ENCODE peak calls at places on chromosomes 1 and 21, in four cellular contexts. One of them, this sample, is unnamed.

GRCh38 chr1:170617595-170618215 is 46.2 kb upstream of the PRRX1 start:
- DNase-seq in foreskin keratinocyte: no peak
- DNase-seq in A549: no peak
- DNase-seq in heart left ventricle: no peak
- DNase-seq in this sample: no peak

GRCh38 chr1:67191668-67192520 is 25.6 kb downstream of the IL23R start:
- DNase-seq in heart left ventricle: no peak
- DNase-seq in foreskin keratinocyte: no peak
- DNase-seq in A549: no peak
- DNase-seq in this sample: no peak

GRCh38 chr1:104780470-104781078 is 1030.9 kb downstream of the AMY1C start:
- DNase-seq in foreskin keratinocyte: peak; percentile 7
- DNase-seq in heart left ventricle: no peak
- DNase-seq in A549: peak; percentile 4
- DNase-seq in this sample: no peak

GRCh38 chr1:9714257-9714718 is 62.8 kb downstream of the PIK3CD start:
- DNase-seq in heart left ventricle: no peak
- DNase-seq in A549: no peak
- DNase-seq in foreskin keratinocyte: no peak
- DNase-seq in this sample: no peak

GRCh38 chr1:208207388-208208131 is 36.6 kb downstream of the PLXNA2 start:
- DNase-seq in A549: no peak
- DNase-seq in heart left ventricle: peak; percentile 68
- DNase-seq in foreskin keratinocyte: peak; percentile 98
- DNase-seq in this sample: peak; percentile 88

GRCh38 chr1:164707868-164708331 is 148.9 kb downstream of the PBX1 start:
- DNase-seq in heart left ventricle: peak; percentile 62
- DNase-seq in foreskin keratinocyte: peak; percentile 76
- DNase-seq in A549: peak; percentile 54
- DNase-seq in this sample: no peak

GRCh38 chr1:153796786-153797659 is 21.8 kb downstream of the SLC27A3 start:
- DNase-seq in heart left ventricle: peak; percentile 77
- DNase-seq in foreskin keratinocyte: peak; percentile 61
- DNase-seq in A549: peak; percentile 70
- DNase-seq in this sample: peak; percentile 79

GRCh38 chr1:154609398-154610380 is 1.7 kb upstream of the ADAR start:
- DNase-seq in foreskin keratinocyte: peak; percentile 85
- DNase-seq in heart left ventricle: no peak
- DNase-seq in A549: no peak
- DNase-seq in this sample: no peak

GRCh38 chr1:200240655-200241054 is 169.2 kb downstream of the ZNF281 start:
- DNase-seq in heart left ventricle: peak; percentile 32
- DNase-seq in A549: no peak
- DNase-seq in foreskin keratinocyte: no peak
- DNase-seq in this sample: no peak

GRCh38 chr1:187689137-187689536 is 860.4 kb downstream of the PLA2G4A start:
- DNase-seq in heart left ventricle: no peak
- DNase-seq in A549: no peak
- DNase-seq in foreskin keratinocyte: peak; percentile 26
- DNase-seq in this sample: no peak

GRCh38 chr1:164843743-164844500 is 284.9 kb downstream of the PBX1 start:
- DNase-seq in heart left ventricle: no peak
- DNase-seq in foreskin keratinocyte: no peak
- DNase-seq in A549: no peak
- DNase-seq in this sample: no peak

GRCh38 chr1:98467584-98467983 is 193.9 kb upstream of the SNX7 start:
- DNase-seq in A549: no peak
- DNase-seq in foreskin keratinocyte: no peak
- DNase-seq in heart left ventricle: no peak
- DNase-seq in this sample: no peak

GRCh38 chr1:58571616-58572015 is 5.4 kb downstream of the TACSTD2 start:
- DNase-seq in foreskin keratinocyte: no peak
- DNase-seq in A549: no peak
- DNase-seq in heart left ventricle: no peak
- DNase-seq in this sample: no peak

GRCh38 chr1:205438213-205439158 is 16.6 kb upstream of the LEMD1 start:
- DNase-seq in heart left ventricle: peak; percentile 87
- DNase-seq in A549: peak; percentile 60
- DNase-seq in foreskin keratinocyte: peak; percentile 54
- DNase-seq in this sample: peak; percentile 84

GRCh38 chr1:177209357-177209756 is 38.6 kb downstream of the BRINP2 start:
- DNase-seq in heart left ventricle: peak; percentile 90
- DNase-seq in A549: peak; percentile 96
- DNase-seq in foreskin keratinocyte: peak; percentile 98
- DNase-seq in this sample: peak; percentile 48

GRCh38 chr1:108524676-108525075 is 35.2 kb upstream of the EEIG2 start:
- DNase-seq in foreskin keratinocyte: no peak
- DNase-seq in heart left ventricle: no peak
- DNase-seq in A549: no peak
- DNase-seq in this sample: no peak

GRCh38 chr1:6097824-6098223 is 52.1 kb downstream of the KCNAB2 start:
- DNase-seq in heart left ventricle: peak; percentile 54
- DNase-seq in foreskin keratinocyte: no peak
- DNase-seq in A549: no peak
- DNase-seq in this sample: peak; percentile 37

GRCh38 chr1:204709960-204710912 is 24.7 kb upstream of the LRRN2 start:
- DNase-seq in heart left ventricle: no peak
- DNase-seq in foreskin keratinocyte: no peak
- DNase-seq in A549: no peak
- DNase-seq in this sample: no peak

GRCh38 chr1:177981186-177981585 is 11.3 kb upstream of the SEC16B start:
- DNase-seq in A549: no peak
- DNase-seq in foreskin keratinocyte: no peak
- DNase-seq in heart left ventricle: no peak
- DNase-seq in this sample: no peak

GRCh38 chr1:231719485-231720183 is 93.0 kb downstream of the DISC1 start:
- DNase-seq in A549: no peak
- DNase-seq in heart left ventricle: no peak
- DNase-seq in foreskin keratinocyte: no peak
- DNase-seq in this sample: no peak

GRCh38 chr1:89547563-89548485 is 23.2 kb downstream of the LRRC8B start:
- DNase-seq in foreskin keratinocyte: peak; percentile 93
- DNase-seq in heart left ventricle: no peak
- DNase-seq in A549: peak; percentile 43
- DNase-seq in this sample: no peak

GRCh38 chr1:218454700-218455282 is 109.7 kb downstream of the TGFB2 start:
- DNase-seq in foreskin keratinocyte: no peak
- DNase-seq in A549: no peak
- DNase-seq in heart left ventricle: no peak
- DNase-seq in this sample: no peak

GRCh38 chr1:186112280-186112679 is 262.8 kb downstream of the TPR start:
- DNase-seq in heart left ventricle: no peak
- DNase-seq in foreskin keratinocyte: peak; percentile 80
- DNase-seq in A549: no peak
- DNase-seq in this sample: no peak

GRCh38 chr1:153456396-153456795 is 4.1 kb downstream of the S100A7 start:
- DNase-seq in A549: no peak
- DNase-seq in heart left ventricle: no peak
- DNase-seq in foreskin keratinocyte: no peak
- DNase-seq in this sample: no peak

GRCh38 chr21:35838987-35839763 is 221.2 kb downstream of the SETD4 start:
- DNase-seq in A549: no peak
- DNase-seq in foreskin keratinocyte: no peak
- DNase-seq in heart left ventricle: no peak
- DNase-seq in this sample: no peak

GRCh38 chr1:11129649-11130048 is 30.0 kb upstream of the EXOSC10 start:
- DNase-seq in foreskin keratinocyte: no peak
- DNase-seq in A549: no peak
- DNase-seq in heart left ventricle: no peak
- DNase-seq in this sample: no peak

GRCh38 chr1:224466151-224466550 is 31.6 kb upstream of the WDR26 start:
- DNase-seq in foreskin keratinocyte: no peak
- DNase-seq in heart left ventricle: no peak
- DNase-seq in A549: no peak
- DNase-seq in this sample: no peak

GRCh38 chr1:41620365-41621169 is 136.1 kb upstream of the EDN2 start:
- DNase-seq in A549: no peak
- DNase-seq in heart left ventricle: no peak
- DNase-seq in foreskin keratinocyte: no peak
- DNase-seq in this sample: no peak

GRCh38 chr1:153572569-153573015 is 6.9 kb upstream of the S100A2 start:
- DNase-seq in A549: peak; percentile 86
- DNase-seq in foreskin keratinocyte: peak; percentile 82
- DNase-seq in heart left ventricle: peak; percentile 86
- DNase-seq in this sample: peak; percentile 89

DNA sequence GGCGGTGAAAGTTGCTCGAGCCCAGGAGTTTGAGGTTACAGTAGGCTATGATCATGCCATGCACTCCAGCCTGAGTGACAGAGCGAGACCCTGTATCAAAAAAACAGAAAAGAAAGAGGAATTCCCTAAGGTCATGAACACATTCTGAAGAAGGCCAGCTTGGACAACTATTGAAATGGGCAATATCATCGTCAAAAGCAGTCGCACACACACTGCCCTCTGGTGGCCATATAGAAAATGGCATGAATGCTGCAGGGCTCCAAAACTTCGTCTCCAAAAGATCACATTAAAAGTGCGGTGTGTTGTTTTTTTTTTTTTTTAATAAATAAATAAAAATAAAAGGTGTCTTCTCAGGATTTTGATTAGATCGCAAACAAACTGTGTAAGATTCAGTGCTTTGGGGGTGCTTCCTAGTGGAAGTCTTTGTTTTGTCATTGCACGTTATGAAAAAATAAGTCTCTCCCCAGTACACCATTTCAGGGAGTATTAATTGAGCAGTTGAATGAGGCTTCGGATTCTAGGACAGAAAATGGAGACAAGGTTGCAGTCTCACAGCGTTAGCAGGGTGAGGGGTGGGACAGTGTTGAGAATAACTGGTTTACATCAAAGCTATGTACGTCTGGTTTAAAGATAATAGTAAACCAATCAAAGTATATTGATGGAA is 87.5 kb upstream of the FMN2 start:
- DNase-seq in A549: peak; percentile 46
- DNase-seq in heart left ventricle: no peak
- DNase-seq in foreskin keratinocyte: no peak
- DNase-seq in this sample: no peak
- TF ChIP-seq CTCF in A549: peak; percentile 75
- TF ChIP-seq CTCF in heart left ventricle: peak; percentile 67
- TF ChIP-seq CTCF in foreskin keratinocyte: peak; percentile 46
- TF ChIP-seq CTCF in this sample: peak; percentile 78

DNA sequence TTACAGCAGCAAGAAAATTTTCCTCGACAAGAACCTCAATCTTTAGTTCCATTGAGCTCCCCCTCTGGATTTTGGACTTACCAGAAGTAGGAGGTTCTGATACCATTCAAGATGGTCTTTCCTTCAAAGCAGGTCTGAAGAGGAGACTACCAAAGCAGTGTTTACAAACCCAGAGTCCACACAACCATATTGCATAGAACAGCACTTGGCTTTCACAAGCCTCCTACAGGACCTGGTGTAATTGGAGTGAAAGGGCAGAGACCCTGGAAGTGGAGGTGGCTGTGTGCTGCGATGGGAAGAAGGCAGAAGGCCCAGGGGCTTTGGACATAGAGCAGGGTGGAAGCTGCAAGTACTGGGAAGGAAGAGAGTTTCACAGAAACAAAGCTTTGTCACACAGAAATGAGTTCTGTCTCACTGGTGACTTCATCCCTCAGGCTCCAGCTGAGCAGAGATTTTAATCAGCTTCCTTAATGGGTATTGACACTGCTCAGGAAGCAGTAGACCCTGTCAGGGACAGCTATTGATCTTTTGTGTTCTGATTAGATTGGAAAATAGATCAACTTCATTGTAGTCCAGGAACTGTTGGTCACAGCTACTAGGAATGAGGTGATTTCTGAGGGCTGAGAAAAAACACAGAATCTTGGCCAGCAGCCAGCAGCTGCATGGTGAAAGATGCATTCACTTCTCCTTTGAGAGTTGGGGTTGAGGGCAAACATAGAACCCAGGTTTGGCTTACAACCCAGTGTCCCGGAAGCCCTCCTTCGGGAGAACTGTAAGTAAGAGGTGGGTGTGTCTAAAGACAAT is 124.0 kb downstream of the SYT2 start:
- DNase-seq in foreskin keratinocyte: no peak
- DNase-seq in A549: no peak
- DNase-seq in heart left ventricle: peak; percentile 45
- DNase-seq in this sample: no peak
- H3K4me1 ChIP-seq in foreskin keratinocyte: peaks cover 45% of the 10 kb centered on the region
- H3K4me1 ChIP-seq in A549: peaks cover 56% of the 10 kb centered on the region
- H3K4me1 ChIP-seq in heart left ventricle: peaks cover 61% of the 10 kb centered on the region
- H3K4me1 ChIP-seq in this sample: peaks cover 32% of the 10 kb centered on the region

DNA sequence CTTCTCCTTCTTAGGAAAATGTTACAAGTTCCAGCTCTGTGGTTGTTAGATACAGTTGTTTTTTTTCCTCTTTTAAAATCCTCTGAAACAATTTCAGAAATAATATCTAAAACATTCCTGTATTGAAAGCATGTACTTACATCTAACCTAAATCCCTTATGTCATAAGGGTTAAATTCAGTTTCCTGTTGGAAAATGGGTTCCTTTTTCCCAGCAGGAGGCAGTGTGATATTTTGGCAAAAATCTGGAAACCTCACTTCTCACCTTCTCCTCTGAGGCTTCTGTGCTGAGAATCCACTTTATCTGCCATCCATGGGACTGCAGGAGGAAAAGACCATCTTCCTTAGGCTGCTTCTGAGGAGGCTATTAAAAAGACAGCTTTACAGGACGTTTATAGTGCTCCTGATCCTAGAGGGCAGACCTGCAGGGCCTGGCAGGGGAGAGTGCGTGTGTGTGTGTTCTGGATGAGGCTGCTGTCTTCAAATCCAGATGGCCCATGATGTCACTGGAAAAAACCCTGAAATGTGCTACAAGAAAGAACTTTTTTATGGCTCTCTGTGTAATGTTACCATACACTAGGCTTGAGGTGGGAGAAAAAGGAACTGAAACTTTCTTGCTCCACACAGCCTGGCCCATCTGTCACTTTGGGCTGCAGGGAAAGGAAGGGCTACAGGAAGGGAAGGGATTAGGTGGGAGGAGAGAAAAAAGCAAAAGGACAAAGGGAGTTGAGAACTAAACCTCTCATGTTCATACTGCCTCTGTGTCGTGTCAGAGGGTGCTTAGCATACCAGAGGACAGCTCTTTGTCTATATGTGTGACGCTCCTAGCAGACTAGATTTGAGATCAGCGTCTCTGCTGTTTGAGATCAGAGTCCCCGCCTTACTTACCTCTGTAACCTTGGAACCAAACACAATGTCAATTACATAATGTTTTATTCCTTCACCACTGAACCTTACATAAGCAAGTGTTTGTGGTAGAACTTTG is 379.2 kb upstream of the SPAG17 start:
- DNase-seq in heart left ventricle: no peak
- DNase-seq in foreskin keratinocyte: no peak
- DNase-seq in A549: no peak
- DNase-seq in this sample: no peak
- TF ChIP-seq CTCF in heart left ventricle: no peak
- TF ChIP-seq CTCF in foreskin keratinocyte: peak; percentile 22
- TF ChIP-seq CTCF in A549: no peak
- TF ChIP-seq CTCF in this sample: no peak

GRCh38 chr1:101064697-101065096 is 39.1 kb upstream of the DPH5 start:
- DNase-seq in foreskin keratinocyte: no peak
- DNase-seq in A549: no peak
- DNase-seq in heart left ventricle: no peak
- DNase-seq in this sample: no peak

GRCh38 chr1:101060992-101061391 is 35.4 kb upstream of the DPH5 start:
- DNase-seq in A549: no peak
- DNase-seq in foreskin keratinocyte: no peak
- DNase-seq in heart left ventricle: no peak
- DNase-seq in this sample: no peak

GRCh38 chr1:101059945-101060542 is 34.5 kb upstream of the DPH5 start:
- DNase-seq in A549: no peak
- DNase-seq in heart left ventricle: no peak
- DNase-seq in foreskin keratinocyte: no peak
- DNase-seq in this sample: no peak

GRCh38 chr1:101066260-101066936 is 40.8 kb upstream of the DPH5 start:
- DNase-seq in heart left ventricle: no peak
- DNase-seq in A549: no peak
- DNase-seq in foreskin keratinocyte: no peak
- DNase-seq in this sample: no peak

GRCh38 chr1:101065575-101065974 is 40.0 kb upstream of the DPH5 start:
- DNase-seq in heart left ventricle: no peak
- DNase-seq in foreskin keratinocyte: no peak
- DNase-seq in A549: no peak
- DNase-seq in this sample: no peak
- H3K4me1 ChIP-seq in heart left ventricle: no peaks in the 10 kb centered on the region
- H3K4me1 ChIP-seq in foreskin keratinocyte: no peaks in the 10 kb centered on the region
- H3K4me1 ChIP-seq in A549: no peaks in the 10 kb centered on the region
- H3K4me1 ChIP-seq in this sample: no peaks in the 10 kb centered on the region